ENCODE peak calls at places on chromosomes 7 and 10, in five cellular contexts. L is heart right ventricle; O is Panc1; Z is right cardiac atrium; G is CD8-positive, alpha-beta memory T cell. W is an unnamed sample.

GRCh38 chr10:12919574-12919973 is 81.9 kb downstream of the CCDC3 start:
- DNase-seq in G (no peak), Z (no peak), L (no peak), O (no peak), W (no peak)

GRCh38 chr10:11434323-11434722 is 177.1 kb downstream of the USP6NL start:
- DNase-seq in O (no peak), L (no peak), Z (no peak), G (no peak), W (no peak)

GRCh38 chr7:149320313-149321124 is 58.5 kb downstream of the ZNF783 start:
- DNase-seq in O (no peak), G (no peak), L (no peak), Z (no peak), W (no peak)

GRCh38 chr7:17144313-17144712 is 154.1 kb upstream of the AHR start:
- DNase-seq in O (no peak), G (peak; percentile 31), L (no peak), Z (no peak), W (peak; percentile 20)

GRCh38 chr7:17530741-17531417 is 232.4 kb downstream of the AHR start:
- DNase-seq in G (no peak), Z (no peak), O (no peak), L (no peak), W (no peak)

GRCh38 chr10:89115876-89116627 is 91.1 kb downstream of the CH25H start:
- DNase-seq in Z (no peak), G (no peak), L (no peak), O (no peak), W (no peak)

GRCh38 chr10:119281581-119282071 is 74.3 kb downstream of the GRK5 start:
- DNase-seq in Z (peak; percentile 90), O (no peak), L (peak; percentile 88), G (no peak), W (no peak)

GRCh38 chr10:62632071-62632809 is 172.3 kb upstream of the ADO start:
- DNase-seq in L (peak; percentile 77), Z (peak; percentile 39), O (no peak), G (peak; percentile 50), W (peak; percentile 33)

GRCh38 chr10:113865896-113866295 is 11.4 kb downstream of the NHLRC2 start:
- DNase-seq in O (no peak), Z (no peak), L (no peak), G (no peak), W (no peak)

GRCh38 chr7:711093-711966 is 15.2 kb upstream of the DNAAF5 start:
- DNase-seq in L (no peak), O (no peak), G (no peak), Z (peak; percentile 44), W (no peak)

GRCh38 chr10:126431816-126432215 is 43.5 kb upstream of the ADAM12 start:
- DNase-seq in G (no peak), Z (no peak), L (no peak), O (no peak), W (no peak)

GRCh38 chr7:3105856-3106255 is 62.2 kb upstream of the CARD11 start:
- DNase-seq in G (no peak), L (no peak), O (no peak), Z (no peak), W (no peak)
- H3K27ac ChIP-seq in G (no peak overlapping the region), L (no peak overlapping the region), O (no peak overlapping the region), Z (no peak overlapping the region), W (no peak overlapping the region)

GRCh38 chr7:102942181-102942882 is 29.5 kb downstream of the LRRC17 start:
- DNase-seq in O (no peak), L (no peak), Z (no peak), G (no peak), W (no peak)
- H3K27ac ChIP-seq in O (no peak overlapping the region), L (no peak overlapping the region), Z (no peak overlapping the region), G (no peak overlapping the region), W (no peak overlapping the region)

DNA sequence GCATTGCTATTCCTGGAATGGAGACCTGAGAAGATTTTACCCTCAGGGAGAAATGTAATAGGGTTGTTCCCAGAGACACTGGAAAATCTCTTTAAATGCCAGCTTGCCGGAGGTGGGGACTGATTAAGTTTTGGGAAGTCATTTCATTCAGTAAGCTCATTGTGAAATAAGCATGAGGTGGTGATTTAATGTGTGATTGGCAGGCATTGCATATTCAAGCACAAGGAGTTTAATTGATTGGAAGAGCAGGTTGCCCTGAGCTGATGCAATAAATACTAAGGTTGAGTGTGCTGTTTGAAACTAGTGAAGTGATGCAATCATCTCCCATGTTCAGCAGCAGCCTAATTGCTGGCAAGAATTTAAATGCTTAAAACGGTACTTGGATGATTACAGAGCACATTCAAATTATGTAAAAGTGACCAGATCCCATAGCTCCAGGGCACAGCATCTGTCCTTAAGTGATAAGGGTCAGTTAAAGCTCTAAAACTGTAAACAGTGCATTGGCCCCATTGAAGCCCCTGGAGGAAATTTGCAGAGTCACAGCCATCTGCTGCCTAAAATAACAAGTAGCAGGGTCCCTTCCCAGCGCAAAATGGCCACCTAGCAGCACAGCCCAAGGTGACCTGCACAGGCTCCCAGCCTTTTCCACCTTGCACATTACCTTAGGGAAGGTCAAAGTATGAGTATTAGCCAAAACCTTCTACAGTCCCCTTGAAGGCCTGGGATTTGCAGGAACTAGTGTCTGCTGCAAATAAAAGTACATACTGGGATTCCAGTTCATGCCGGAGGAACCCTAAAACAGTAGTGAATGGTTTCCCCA is 92.1 kb downstream of the CCDC71L start:
- DNase-seq in Z (no peak), G (no peak), O (peak; percentile 4), L (no peak), W (no peak)
- H3K27ac ChIP-seq in Z (no peak overlapping the region), G (peak overlapping the region; percentile 88), O (peak overlapping the region; percentile 17), L (no peak overlapping the region), W (no peak overlapping the region)

GRCh38 chr10:10434312-10434711 is 583.4 kb upstream of the CELF2 start:
- DNase-seq in Z (no peak), G (no peak), L (no peak), O (no peak), W (no peak)

GRCh38 chr10:10431422-10432066 is 586.1 kb upstream of the CELF2 start:
- DNase-seq in O (no peak), G (no peak), Z (no peak), L (no peak), W (no peak)

GRCh38 chr10:10432306-10433035 is 585.2 kb upstream of the CELF2 start:
- DNase-seq in G (no peak), L (no peak), O (no peak), Z (no peak), W (no peak)
- H3K27ac ChIP-seq in G (no peak overlapping the region), L (no peak overlapping the region), O (no peak overlapping the region), Z (no peak overlapping the region), W (no peak overlapping the region)

GRCh38 chr10:121577568-121577967 is 20.7 kb downstream of the FGFR2 start:
- DNase-seq in O (no peak), G (no peak), L (no peak), Z (no peak), W (no peak)

GRCh38 chr10:121574519-121575170 is 23.6 kb downstream of the FGFR2 start:
- DNase-seq in G (no peak), L (no peak), O (no peak), Z (no peak), W (no peak)

GRCh38 chr10:121578298-121578697 is 19.9 kb downstream of the FGFR2 start:
- DNase-seq in O (no peak), G (no peak), L (no peak), Z (no peak), W (no peak)

GRCh38 chr10:121573541-121573941 is 24.7 kb downstream of the FGFR2 start:
- DNase-seq in L (no peak), O (no peak), G (no peak), Z (no peak), W (no peak)

DNA sequence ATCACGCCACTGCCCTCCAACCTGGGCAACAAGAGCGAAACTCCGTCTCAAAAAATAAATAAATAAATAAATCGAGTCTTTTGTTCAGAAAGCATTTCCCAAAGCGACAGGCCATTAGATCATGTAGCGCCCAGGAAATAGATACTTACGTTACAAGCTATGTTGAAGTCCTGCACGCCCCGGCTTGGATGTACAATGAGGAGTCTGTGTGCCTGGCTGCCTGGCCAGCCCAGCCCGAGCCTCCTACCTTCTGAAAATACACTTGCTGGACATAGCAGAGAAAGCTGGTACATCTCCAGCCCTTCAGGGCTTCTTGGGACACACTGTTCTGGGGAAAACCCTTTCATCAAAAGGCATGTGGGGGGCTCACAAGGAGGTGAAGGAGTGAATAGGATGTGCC is 22.1 kb downstream of the FGFR2 start:
- DNase-seq in G (no peak), Z (no peak), L (no peak), O (no peak), W (no peak)
- H3K27ac ChIP-seq in G (no peak overlapping the region), Z (no peak overlapping the region), L (no peak overlapping the region), O (no peak overlapping the region), W (no peak overlapping the region)

W was measured in CD4-positive, alpha-beta T cell.